ENCODE peak calls at places on chromosome 4, in five cellular contexts. L is HFFc6, X is iPS-NIHi11, T is Caki2, Y is natural killer cell. I is an unnamed sample.

GRCh38 chr4:86935499-86935832 is 655 bp downstream of the AFF1 start:
- DNase-seq in L (no peak), X (peak), T (no peak), Y (no peak), I (no peak)

GRCh38 chr4:10971800-10972398 is 287.3 kb upstream of the CLNK start:
- DNase-seq in L (no peak), X (no peak), T (no peak), Y (no peak), I (no peak)

GRCh38 chr4:1174941-1175634 is 2.7 kb upstream of the SPON2 start:
- DNase-seq in L (no peak), X (no peak), T (no peak), Y (no peak), I (peak)

GRCh38 chr4:168673476-168673875 is 176.6 kb downstream of the PALLD start:
- DNase-seq in L (no peak), X (no peak), T (no peak), Y (no peak), I (no peak)

GRCh38 chr4:5957091-5957490 is 61.1 kb downstream of the C4orf50 start:
- DNase-seq in L (no peak), X (no peak), T (no peak), Y (no peak), I (no peak)

GRCh38 chr4:23945521-23946017 is 55.7 kb upstream of the PPARGC1A start:
- DNase-seq in L (peak), X (no peak), T (peak), Y (no peak), I (peak)

GRCh38 chr4:163810757-163811156 is 316.3 kb downstream of the TMA16 start:
- DNase-seq in L (no peak), X (no peak), T (no peak), Y (no peak), I (no peak)

GRCh38 chr4:186729856-186730255 is 6.2 kb upstream of the FAT1 start:
- DNase-seq in L (no peak), X (no peak), T (no peak), Y (no peak), I (no peak)

GRCh38 chr4:41257901-41258300 is 1.2 kb downstream of the UCHL1 start:
- DNase-seq in L (no peak), X (peak), T (peak), Y (no peak), I (no peak)

GRCh38 chr4:185238261-185238681 is 28.9 kb downstream of the SNX25 start:
- DNase-seq in L (peak), X (no peak), T (peak), Y (no peak), I (no peak)

GRCh38 chr4:121353213-121353612 is 27.6 kb downstream of the QRFPR start:
- DNase-seq in L (no peak), X (no peak), T (no peak), Y (no peak), I (no peak)

GRCh38 chr4:153808175-153808574 is 19.3 kb upstream of the SFRP2 start:
- DNase-seq in L (no peak), X (no peak), T (no peak), Y (no peak), I (no peak)

GRCh38 chr4:59553739-59554126 is 1646.4 kb upstream of the ADGRL3 start:
- DNase-seq in L (peak), X (no peak), T (no peak), Y (no peak), I (no peak)

GRCh38 chr4:158035662-158036195 is 137.1 kb downstream of the GASK1B start:
- DNase-seq in L (no peak), X (no peak), T (no peak), Y (no peak), I (no peak)

GRCh38 chr4:83646538-83646937 is 110.6 kb downstream of the GPAT3 start:
- DNase-seq in L (no peak), X (no peak), T (no peak), Y (no peak), I (no peak)

GRCh38 chr4:54439831-54440243 is 210.7 kb downstream of the PDGFRA start:
- DNase-seq in L (peak), X (peak), T (peak), Y (no peak), I (peak)

GRCh38 chr4:145909331-145909730 is 29.3 kb downstream of the ZNF827 start:
- DNase-seq in L (no peak), X (peak), T (peak), Y (no peak), I (no peak)

GRCh38 chr4:76622126-76622525 is 187.1 kb downstream of the SHROOM3 start:
- DNase-seq in L (peak), X (no peak), T (no peak), Y (no peak), I (no peak)

GRCh38 chr4:78061939-78062603 is 4.9 kb downstream of the FRAS1 start:
- DNase-seq in L (no peak), X (no peak), T (no peak), Y (no peak), I (no peak)

GRCh38 chr4:152202415-152202814 is 333.5 kb downstream of the FBXW7 start:
- DNase-seq in L (no peak), X (no peak), T (no peak), Y (no peak), I (no peak)

GRCh38 chr4:80610845-80611244 is 275.3 kb downstream of the CFAP299 start:
- DNase-seq in L (peak), X (no peak), T (peak), Y (no peak), I (no peak)

GRCh38 chr4:145732416-145732815 is 52.5 kb downstream of the C4orf51 start:
- DNase-seq in L (no peak), X (no peak), T (no peak), Y (no peak), I (no peak)

GRCh38 chr4:99630857-99631256 is 26.8 kb downstream of the C4orf54 start:
- DNase-seq in L (no peak), X (no peak), T (peak), Y (no peak), I (no peak)

GRCh38 chr4:41174444-41174843 is 39.9 kb downstream of the APBB2 start:
- DNase-seq in L (no peak), X (no peak), T (no peak), Y (no peak), I (no peak)

I was measured in CD14-positive monocyte.